ENCODE peak calls at places on chromosomes 11 and 22, in ten cellular contexts. One of them, this sample, is unnamed. For H3K4me1, the result is how much of the 10 kb centered on the place peaks cover.

GRCh38 chr22:38733329-38734202 is 22.2 kb downstream of the SUN2 start:
- DNase-seq in RWPE2: no peak
- DNase-seq in mucosa of descending colon: peak
- DNase-seq in A549: peak
- DNase-seq in cardiac muscle cell: peak
- DNase-seq in HepG2: peak
- DNase-seq in neural progenitor cell: peak
- DNase-seq in heart right ventricle: peak
- DNase-seq in stomach: peak
- DNase-seq in ovary: peak
- DNase-seq in this sample: no peak

GRCh38 chr22:35524966-35525686 is 15.5 kb upstream of the RASD2 start:
- DNase-seq in cardiac muscle cell: no peak
- DNase-seq in mucosa of descending colon: peak
- DNase-seq in stomach: no peak
- DNase-seq in heart right ventricle: peak
- DNase-seq in neural progenitor cell: no peak
- DNase-seq in RWPE2: no peak
- DNase-seq in A549: no peak
- DNase-seq in ovary: no peak
- DNase-seq in HepG2: no peak
- DNase-seq in this sample: no peak

GRCh38 chr11:12769834-12770345 is 95.7 kb downstream of the TEAD1 start:
- DNase-seq in stomach: no peak
- DNase-seq in A549: peak
- DNase-seq in RWPE2: no peak
- DNase-seq in ovary: no peak
- DNase-seq in mucosa of descending colon: no peak
- DNase-seq in HepG2: no peak
- DNase-seq in cardiac muscle cell: no peak
- DNase-seq in neural progenitor cell: no peak
- DNase-seq in heart right ventricle: no peak
- DNase-seq in this sample: no peak

GRCh38 chr11:32279672-32280071 is 155.7 kb downstream of the WT1 start:
- DNase-seq in A549: no peak
- DNase-seq in ovary: no peak
- DNase-seq in neural progenitor cell: peak
- DNase-seq in heart right ventricle: no peak
- DNase-seq in cardiac muscle cell: no peak
- DNase-seq in RWPE2: no peak
- DNase-seq in HepG2: no peak
- DNase-seq in stomach: no peak
- DNase-seq in mucosa of descending colon: no peak
- DNase-seq in this sample: no peak

GRCh38 chr11:57622263-57622662 is 24.8 kb downstream of the SERPING1 start:
- DNase-seq in cardiac muscle cell: no peak
- DNase-seq in neural progenitor cell: no peak
- DNase-seq in heart right ventricle: no peak
- DNase-seq in ovary: no peak
- DNase-seq in RWPE2: no peak
- DNase-seq in mucosa of descending colon: no peak
- DNase-seq in A549: no peak
- DNase-seq in HepG2: no peak
- DNase-seq in stomach: no peak
- DNase-seq in this sample: no peak

GRCh38 chr11:61327669-61328071 is 5.2 kb downstream of the DDB1 start:
- DNase-seq in RWPE2: no peak
- DNase-seq in stomach: no peak
- DNase-seq in HepG2: no peak
- DNase-seq in cardiac muscle cell: no peak
- DNase-seq in heart right ventricle: no peak
- DNase-seq in neural progenitor cell: no peak
- DNase-seq in mucosa of descending colon: no peak
- DNase-seq in A549: no peak
- DNase-seq in ovary: no peak
- DNase-seq in this sample: no peak

GRCh38 chr22:49971232-49972162 is 10.9 kb downstream of the PIM3 start:
- DNase-seq in stomach: peak
- DNase-seq in RWPE2: peak
- DNase-seq in heart right ventricle: peak
- DNase-seq in HepG2: no peak
- DNase-seq in neural progenitor cell: peak
- DNase-seq in A549: peak
- DNase-seq in cardiac muscle cell: peak
- DNase-seq in mucosa of descending colon: peak
- DNase-seq in ovary: peak
- DNase-seq in this sample: no peak

GRCh38 chr11:68043029-68043348 is 4.2 kb downstream of the TCIRG1 start:
- DNase-seq in A549: no peak
- DNase-seq in neural progenitor cell: no peak
- DNase-seq in cardiac muscle cell: no peak
- DNase-seq in HepG2: no peak
- DNase-seq in stomach: no peak
- DNase-seq in RWPE2: no peak
- DNase-seq in mucosa of descending colon: no peak
- DNase-seq in ovary: no peak
- DNase-seq in heart right ventricle: no peak
- DNase-seq in this sample: no peak

GRCh38 chr11:74057251-74058151 is 48.6 kb upstream of the UCP3 start:
- DNase-seq in HepG2: peak
- DNase-seq in stomach: no peak
- DNase-seq in cardiac muscle cell: no peak
- DNase-seq in RWPE2: no peak
- DNase-seq in neural progenitor cell: no peak
- DNase-seq in mucosa of descending colon: no peak
- DNase-seq in heart right ventricle: no peak
- DNase-seq in ovary: no peak
- DNase-seq in A549: peak
- DNase-seq in this sample: no peak

GRCh38 chr11:45616802-45617549 is 48.4 kb downstream of the CHST1 start:
- DNase-seq in mucosa of descending colon: no peak
- DNase-seq in stomach: no peak
- DNase-seq in neural progenitor cell: no peak
- DNase-seq in RWPE2: no peak
- DNase-seq in heart right ventricle: no peak
- DNase-seq in HepG2: no peak
- DNase-seq in A549: no peak
- DNase-seq in ovary: no peak
- DNase-seq in cardiac muscle cell: no peak
- DNase-seq in this sample: no peak

GRCh38 chr22:38214248-38215056 is 12.7 kb downstream of the MAFF start:
- DNase-seq in RWPE2: no peak
- DNase-seq in mucosa of descending colon: peak
- DNase-seq in cardiac muscle cell: peak
- DNase-seq in A549: no peak
- DNase-seq in ovary: peak
- DNase-seq in HepG2: no peak
- DNase-seq in heart right ventricle: peak
- DNase-seq in neural progenitor cell: peak
- DNase-seq in stomach: peak
- DNase-seq in this sample: peak

GRCh38 chr11:11463397-11463796 is 110.3 kb upstream of the CSNK2A3 start:
- DNase-seq in heart right ventricle: no peak
- DNase-seq in neural progenitor cell: no peak
- DNase-seq in A549: no peak
- DNase-seq in ovary: no peak
- DNase-seq in stomach: no peak
- DNase-seq in HepG2: no peak
- DNase-seq in cardiac muscle cell: no peak
- DNase-seq in mucosa of descending colon: no peak
- DNase-seq in RWPE2: no peak
- DNase-seq in this sample: no peak

GRCh38 chr22:19579113-19579811 is 55.1 kb upstream of the CLDN5 start:
- DNase-seq in ovary: no peak
- DNase-seq in HepG2: no peak
- DNase-seq in heart right ventricle: no peak
- DNase-seq in mucosa of descending colon: no peak
- DNase-seq in neural progenitor cell: no peak
- DNase-seq in cardiac muscle cell: no peak
- DNase-seq in RWPE2: no peak
- DNase-seq in stomach: no peak
- DNase-seq in A549: no peak
- DNase-seq in this sample: no peak

GRCh38 chr11:62806611-62807121 is 1.4 kb upstream of the NXF1 start:
- DNase-seq in RWPE2: no peak
- DNase-seq in mucosa of descending colon: no peak
- DNase-seq in stomach: no peak
- DNase-seq in A549: no peak
- DNase-seq in HepG2: no peak
- DNase-seq in ovary: peak
- DNase-seq in heart right ventricle: no peak
- DNase-seq in cardiac muscle cell: peak
- DNase-seq in neural progenitor cell: no peak
- DNase-seq in this sample: no peak

GRCh38 chr11:86637976-86638375 is 34.4 kb downstream of the ME3 start:
- DNase-seq in ovary: no peak
- DNase-seq in mucosa of descending colon: no peak
- DNase-seq in A549: no peak
- DNase-seq in neural progenitor cell: no peak
- DNase-seq in RWPE2: no peak
- DNase-seq in stomach: no peak
- DNase-seq in HepG2: no peak
- DNase-seq in cardiac muscle cell: no peak
- DNase-seq in heart right ventricle: no peak
- DNase-seq in this sample: no peak

GRCh38 chr11:2074266-2074825 is 64.8 kb downstream of the IGF2 start:
- DNase-seq in RWPE2: no peak
- DNase-seq in HepG2: no peak
- DNase-seq in heart right ventricle: no peak
- DNase-seq in stomach: peak
- DNase-seq in ovary: no peak
- DNase-seq in cardiac muscle cell: peak
- DNase-seq in neural progenitor cell: peak
- DNase-seq in A549: no peak
- DNase-seq in mucosa of descending colon: no peak
- DNase-seq in this sample: no peak

GRCh38 chr11:66186470-66186869 is 82.0 kb upstream of the RAB1B start:
- DNase-seq in RWPE2: no peak
- DNase-seq in heart right ventricle: no peak
- DNase-seq in neural progenitor cell: no peak
- DNase-seq in HepG2: no peak
- DNase-seq in mucosa of descending colon: no peak
- DNase-seq in cardiac muscle cell: no peak
- DNase-seq in ovary: no peak
- DNase-seq in A549: no peak
- DNase-seq in stomach: no peak
- DNase-seq in this sample: no peak

GRCh38 chr11:125338886-125339811 is 156.9 kb downstream of the FEZ1 start:
- DNase-seq in RWPE2: no peak
- DNase-seq in stomach: no peak
- DNase-seq in cardiac muscle cell: no peak
- DNase-seq in ovary: peak
- DNase-seq in HepG2: no peak
- DNase-seq in mucosa of descending colon: no peak
- DNase-seq in neural progenitor cell: no peak
- DNase-seq in heart right ventricle: no peak
- DNase-seq in A549: no peak
- DNase-seq in this sample: no peak

DNA sequence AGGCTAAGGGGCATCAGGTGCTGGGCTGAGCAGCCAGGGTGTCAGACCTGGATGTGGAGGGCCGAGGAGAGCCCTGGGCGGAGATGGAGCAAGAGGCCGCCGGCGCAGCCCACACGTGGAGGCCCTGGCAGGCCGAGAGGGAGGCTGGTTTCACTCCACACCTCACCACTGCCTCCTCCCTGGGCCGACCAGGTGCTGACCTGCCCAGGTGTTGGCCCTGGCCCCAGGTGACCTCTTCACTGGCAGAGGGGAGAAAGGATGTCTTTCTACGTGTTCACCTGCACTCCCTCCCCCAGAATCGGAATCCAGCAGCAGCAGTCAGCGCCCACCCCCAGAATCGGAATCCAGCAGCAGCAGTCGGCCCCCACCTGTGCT is 781 bp downstream of the ANO9 start:
- DNase-seq in ovary: no peak
- DNase-seq in stomach: no peak
- DNase-seq in A549: no peak
- DNase-seq in mucosa of descending colon: no peak
- DNase-seq in RWPE2: no peak
- DNase-seq in heart right ventricle: no peak
- DNase-seq in cardiac muscle cell: no peak
- DNase-seq in neural progenitor cell: no peak
- DNase-seq in HepG2: no peak
- DNase-seq in this sample: no peak
- H3K4me3 ChIP-seq in ovary: no peak
- H3K4me3 ChIP-seq in stomach: peak
- H3K4me3 ChIP-seq in A549: no peak
- H3K4me3 ChIP-seq in mucosa of descending colon: peak
- H3K4me3 ChIP-seq in RWPE2: peak
- H3K4me3 ChIP-seq in heart right ventricle: no peak
- H3K4me3 ChIP-seq in cardiac muscle cell: no peak
- H3K4me3 ChIP-seq in neural progenitor cell: no peak
- H3K4me3 ChIP-seq in HepG2: peak
- H3K4me3 ChIP-seq in this sample: peak

GRCh38 chr11:114175706-114176105 is 116.2 kb downstream of the ZBTB16 start:
- DNase-seq in mucosa of descending colon: no peak
- DNase-seq in A549: no peak
- DNase-seq in HepG2: no peak
- DNase-seq in ovary: no peak
- DNase-seq in RWPE2: no peak
- DNase-seq in neural progenitor cell: no peak
- DNase-seq in heart right ventricle: no peak
- DNase-seq in cardiac muscle cell: no peak
- DNase-seq in stomach: no peak
- DNase-seq in this sample: no peak
- H3K4me1 ChIP-seq in mucosa of descending colon: half or more
- H3K4me1 ChIP-seq in A549: under half
- H3K4me1 ChIP-seq in HepG2: under half
- H3K4me1 ChIP-seq in ovary: half or more
- H3K4me1 ChIP-seq in RWPE2: under half
- H3K4me1 ChIP-seq in neural progenitor cell: half or more
- H3K4me1 ChIP-seq in heart right ventricle: half or more
- H3K4me1 ChIP-seq in cardiac muscle cell: half or more
- H3K4me1 ChIP-seq in stomach: half or more
- H3K4me1 ChIP-seq in this sample: half or more

GRCh38 chr11:69442012-69442806 is 39.3 kb upstream of the LINC01488 start:
- DNase-seq in RWPE2: no peak
- DNase-seq in mucosa of descending colon: no peak
- DNase-seq in ovary: no peak
- DNase-seq in neural progenitor cell: no peak
- DNase-seq in heart right ventricle: no peak
- DNase-seq in A549: no peak
- DNase-seq in cardiac muscle cell: no peak
- DNase-seq in stomach: no peak
- DNase-seq in HepG2: no peak
- DNase-seq in this sample: no peak
- TF ChIP-seq CTCF in RWPE2: peak
- TF ChIP-seq CTCF in mucosa of descending colon: no peak
- TF ChIP-seq CTCF in ovary: no peak
- TF ChIP-seq CTCF in neural progenitor cell: no peak
- TF ChIP-seq CTCF in heart right ventricle: no peak
- TF ChIP-seq CTCF in A549: no peak
- TF ChIP-seq CTCF in cardiac muscle cell: no peak
- TF ChIP-seq CTCF in stomach: no peak
- TF ChIP-seq CTCF in HepG2: no peak
- TF ChIP-seq CTCF in this sample: no peak

DNA sequence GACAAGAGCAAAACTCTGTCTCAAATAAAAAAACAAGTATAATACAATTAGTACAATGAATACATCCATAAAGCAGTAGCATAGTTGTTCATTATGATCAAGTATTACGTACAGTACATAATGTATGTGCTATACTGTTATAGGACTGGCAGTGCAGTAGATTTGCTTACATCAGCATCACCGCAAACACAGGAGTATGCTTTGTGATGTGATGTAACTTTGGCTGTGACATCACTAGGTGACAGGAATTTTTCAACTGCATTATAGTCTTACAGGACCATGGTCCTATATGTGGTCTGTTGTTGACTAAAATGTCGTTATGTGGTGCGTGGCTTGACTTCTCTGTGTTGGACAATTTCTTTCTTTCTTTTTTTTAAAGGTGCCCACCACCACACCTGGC is 16.6 kb downstream of the TBC1D22A start:
- DNase-seq in cardiac muscle cell: no peak
- DNase-seq in stomach: no peak
- DNase-seq in mucosa of descending colon: no peak
- DNase-seq in neural progenitor cell: no peak
- DNase-seq in ovary: no peak
- DNase-seq in RWPE2: no peak
- DNase-seq in HepG2: no peak
- DNase-seq in A549: no peak
- DNase-seq in heart right ventricle: no peak
- DNase-seq in this sample: no peak
- H3K4me3 ChIP-seq in cardiac muscle cell: no peak
- H3K4me3 ChIP-seq in stomach: no peak
- H3K4me3 ChIP-seq in mucosa of descending colon: no peak
- H3K4me3 ChIP-seq in neural progenitor cell: no peak
- H3K4me3 ChIP-seq in ovary: no peak
- H3K4me3 ChIP-seq in RWPE2: no peak
- H3K4me3 ChIP-seq in HepG2: no peak
- H3K4me3 ChIP-seq in A549: no peak
- H3K4me3 ChIP-seq in heart right ventricle: no peak
- H3K4me3 ChIP-seq in this sample: no peak

This sample was measured in CD8-positive, alpha-beta T cell.